ENCODE peak calls at places on chromosomes 11 and 22, in five cellular contexts. A is Caki2; B is HEK293T; G is T-cell; N is stimulated activated CD8-positive, alpha-beta memory T cell treated with anti-CD3 and anti-CD28 coated beads, Interleukin-7, amount 100 ng/mL, for 1 hour. V is an unnamed sample.
A peak's percentile ranks its signal among the peaks of the same experiment; 100 is the strongest.

GRCh38 chr11:69938206-69938605 is 119.0 kb upstream of the FGF3 start:
- DNase-seq in A (no peak), B (no peak), G (no peak), N (no peak), V (no peak)

GRCh38 chr11:130480721-130481140 is 32.3 kb downstream of the ADAMTS15 start:
- DNase-seq in A (no peak), B (no peak), G (no peak), N (no peak), V (no peak)

GRCh38 chr11:119512373-119512772 is 89.4 kb upstream of the THY1 start:
- DNase-seq in A (no peak), B (no peak), G (no peak), N (no peak), V (no peak)

GRCh38 chr22:25775501-25775900 is 33.5 kb downstream of the MYO18B start:
- DNase-seq in A (peak; percentile 31), B (no peak), G (no peak), N (no peak), V (no peak)

GRCh38 chr22:48890693-48891554 is 936.7 kb downstream of the BRD1 start:
- DNase-seq in A (no peak), B (no peak), G (no peak), N (no peak), V (no peak)

GRCh38 chr22:36773935-36774334 is 2.0 kb downstream of the IFT27 start:
- DNase-seq in A (peak; percentile 72), B (peak; percentile 42), G (no peak), N (no peak), V (peak; percentile 43)

GRCh38 chr11:11841121-11841604 is 609 bp upstream of the USP47 start:
- DNase-seq in A (no peak), B (peak; percentile 38), G (no peak), N (no peak), V (no peak)

GRCh38 chr11:10379433-10379832 is 74.6 kb downstream of the ADM start:
- DNase-seq in A (no peak), B (no peak), G (no peak), N (no peak), V (no peak)

GRCh38 chr11:86047275-86047991 is 21.5 kb downstream of the PICALM start:
- DNase-seq in A (no peak), B (no peak), G (no peak), N (no peak), V (no peak)

GRCh38 chr11:72668645-72669347 is 5.4 kb downstream of the PDE2A start:
- DNase-seq in A (no peak), B (no peak), G (no peak), N (no peak), V (no peak)

GRCh38 chr11:84316866-84317560 is 1030.8 kb upstream of the CCDC90B start:
- DNase-seq in A (no peak), B (no peak), G (no peak), N (no peak), V (no peak)

V was measured in NCI-H460.